ENCODE peak calls at places on chromosomes 7 and 10, in eight cellular contexts. A is A549; C is CD4-positive, alpha-beta T cell; F is brain microvascular endothelial cell; S is foreskin fibroblast; N is fibroblast of villous mesenchyme; D is cardiac fibroblast; I is astrocyte of the cerebellum. U is an unnamed sample.

GRCh38 chr10:131790021-131790420 is 110.8 kb upstream of the PPP2R2D start:
- DNase-seq in A (peak), C (no peak), F (no peak), S (no peak), N (no peak), D (peak), I (no peak), U (no peak)

GRCh38 chr10:47403401-47404318 is 19.6 kb upstream of the ZNF488 start:
- DNase-seq in A (no peak), C (no peak), F (no peak), S (no peak), N (peak), D (no peak), I (no peak), U (no peak)

GRCh38 chr10:29804025-29804852 is 169.5 kb upstream of the SVIL start:
- DNase-seq in A (peak), C (no peak), F (peak), S (peak), N (peak), D (peak), I (peak), U (peak)

GRCh38 chr10:124916098-124916584 is 25.8 kb upstream of the ZRANB1 start:
- DNase-seq in A (peak), C (no peak), F (no peak), S (peak), N (peak), D (peak), I (no peak), U (no peak)

GRCh38 chr7:27606270-27607209 is 56.1 kb downstream of the HIBADH start:
- DNase-seq in A (no peak), C (no peak), F (peak), S (peak), N (peak), D (peak), I (peak), U (no peak)

GRCh38 chr7:81333004-81333403 is 414.2 kb upstream of the SEMA3C start:
- DNase-seq in A (no peak), C (no peak), F (peak), S (peak), N (peak), D (peak), I (peak), U (no peak)

GRCh38 chr7:101846800-101847538 is 29.5 kb downstream of the CUX1 start:
- DNase-seq in A (no peak), C (no peak), F (no peak), S (no peak), N (no peak), D (no peak), I (no peak), U (no peak)

GRCh38 chr7:139775829-139776266 is 1.9 kb downstream of the HIPK2 start:
- DNase-seq in A (peak), C (peak), F (peak), S (peak), N (peak), D (peak), I (peak), U (peak)

GRCh38 chr7:28347462-28347861 is 64.9 kb upstream of the CREB5 start:
- DNase-seq in A (no peak), C (no peak), F (no peak), S (peak), N (peak), D (peak), I (no peak), U (peak)

GRCh38 chr7:102883098-102883860 is 29.5 kb upstream of the LRRC17 start:
- DNase-seq in A (no peak), C (no peak), F (no peak), S (peak), N (peak), D (peak), I (no peak), U (no peak)

GRCh38 chr7:101166603-101166908 is 1.2 kb upstream of the VGF start:
- DNase-seq in A (no peak), C (no peak), F (no peak), S (no peak), N (no peak), D (no peak), I (no peak), U (no peak)

GRCh38 chr7:113936535-113936934 is 17.7 kb upstream of the PPP1R3A start:
- DNase-seq in A (no peak), C (no peak), F (no peak), S (no peak), N (no peak), D (no peak), I (no peak), U (no peak)

GRCh38 chr7:120806669-120807068 is 51.3 kb downstream of the TSPAN12 start:
- DNase-seq in A (no peak), C (no peak), F (no peak), S (peak), N (peak), D (peak), I (no peak), U (no peak)

GRCh38 chr7:36658603-36659516 is 65.4 kb downstream of the AOAH start:
- DNase-seq in A (peak), C (no peak), F (peak), S (peak), N (peak), D (peak), I (peak), U (peak)

GRCh38 chr7:155996718-155997059 is 184.4 kb upstream of the SHH start:
- DNase-seq in A (no peak), C (no peak), F (no peak), S (no peak), N (no peak), D (no peak), I (no peak), U (no peak)

GRCh38 chr10:85105614-85106013 is 777.2 kb downstream of the CCSER2 start:
- DNase-seq in A (no peak), C (no peak), F (no peak), S (no peak), N (no peak), D (no peak), I (no peak), U (no peak)
- TF ChIP-seq CTCF in A (no peak), C (no peak), F (peak), S (no peak), N (no peak), D (no peak), I (peak), U (no peak)

DNA sequence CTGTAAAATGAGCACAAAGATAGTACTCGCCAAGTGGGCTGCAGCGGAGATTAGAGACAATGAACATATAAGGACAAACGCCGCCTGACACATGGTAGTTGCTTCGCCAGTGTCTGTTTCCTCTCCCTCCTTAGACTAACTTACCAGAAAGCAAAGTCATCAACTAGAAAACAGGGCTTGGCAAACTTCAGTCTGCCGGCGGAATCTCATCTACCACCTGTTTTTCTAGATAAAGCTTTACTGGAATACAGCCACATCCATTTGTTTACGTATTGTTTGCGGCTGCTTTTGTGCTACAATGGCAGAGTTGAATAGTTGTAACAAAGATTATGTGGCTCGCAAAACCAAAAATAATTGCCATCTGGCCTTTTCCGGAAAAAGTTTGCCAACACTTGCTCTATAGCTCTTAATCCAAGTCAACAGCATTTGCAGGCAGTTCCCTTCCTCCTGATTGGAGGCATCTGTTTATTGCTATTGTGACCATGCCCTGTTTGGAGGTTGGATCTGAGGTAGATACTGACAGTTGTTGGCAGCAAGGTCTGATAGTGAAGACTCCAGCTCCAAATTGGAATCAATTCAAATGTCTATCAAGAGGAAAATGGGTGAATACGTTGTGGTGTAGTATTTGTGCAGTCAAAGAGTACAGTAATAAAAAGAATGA is 260.6 kb downstream of the POU6F2 start:
- DNase-seq in A (no peak), C (no peak), F (no peak), S (no peak), N (no peak), D (no peak), I (no peak), U (no peak)
- TF ChIP-seq CTCF in A (no peak), C (no peak), F (no peak), S (no peak), N (no peak), D (no peak), I (no peak), U (no peak)

GRCh38 chr10:35379226-35380137 is 43.2 kb downstream of the CCNY start:
- DNase-seq in A (no peak), C (no peak), F (peak), S (peak), N (peak), D (peak), I (no peak), U (no peak)
- TF ChIP-seq CTCF in A (no peak), C (no peak), F (peak), S (no peak), N (no peak), D (no peak), I (no peak), U (no peak)

GRCh38 chr10:110914411-110914810 is 4.6 kb downstream of the BBIP1 start:
- DNase-seq in A (no peak), C (no peak), F (no peak), S (peak), N (peak), D (no peak), I (no peak), U (no peak)

GRCh38 chr10:110915035-110915434 is 3.9 kb downstream of the BBIP1 start:
- DNase-seq in A (no peak), C (no peak), F (no peak), S (no peak), N (no peak), D (no peak), I (no peak), U (no peak)

GRCh38 chr10:110916554-110917346 is 2.2 kb downstream of the BBIP1 start:
- DNase-seq in A (no peak), C (no peak), F (peak), S (peak), N (peak), D (peak), I (peak), U (peak)

GRCh38 chr10:110910138-110910537 is 8.8 kb downstream of the BBIP1 start:
- DNase-seq in A (no peak), C (no peak), F (no peak), S (no peak), N (no peak), D (no peak), I (no peak), U (no peak)

DNA sequence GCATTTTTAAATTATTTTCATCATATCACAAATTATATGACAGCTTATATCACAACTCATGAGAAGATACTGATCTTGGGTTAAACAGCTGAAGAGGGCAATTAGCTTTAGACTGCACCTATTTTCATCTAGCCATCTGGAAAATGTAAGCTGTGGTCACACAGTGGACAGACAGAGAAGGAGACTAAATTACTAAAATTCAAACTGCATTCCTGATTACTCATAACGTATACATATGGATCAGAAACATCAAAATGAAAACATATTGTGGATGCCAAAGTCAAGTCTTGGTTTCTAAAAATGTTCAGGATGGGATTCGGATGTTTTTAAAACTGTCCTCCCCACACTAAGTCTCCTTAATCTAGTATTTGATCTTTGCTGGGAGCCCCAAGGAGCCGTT is 6.6 kb downstream of the BBIP1 start:
- DNase-seq in A (no peak), C (no peak), F (peak), S (peak), N (peak), D (peak), I (peak), U (no peak)
- TF ChIP-seq CTCF in A (no peak), C (no peak), F (no peak), S (no peak), N (no peak), D (no peak), I (no peak), U (no peak)

DNA sequence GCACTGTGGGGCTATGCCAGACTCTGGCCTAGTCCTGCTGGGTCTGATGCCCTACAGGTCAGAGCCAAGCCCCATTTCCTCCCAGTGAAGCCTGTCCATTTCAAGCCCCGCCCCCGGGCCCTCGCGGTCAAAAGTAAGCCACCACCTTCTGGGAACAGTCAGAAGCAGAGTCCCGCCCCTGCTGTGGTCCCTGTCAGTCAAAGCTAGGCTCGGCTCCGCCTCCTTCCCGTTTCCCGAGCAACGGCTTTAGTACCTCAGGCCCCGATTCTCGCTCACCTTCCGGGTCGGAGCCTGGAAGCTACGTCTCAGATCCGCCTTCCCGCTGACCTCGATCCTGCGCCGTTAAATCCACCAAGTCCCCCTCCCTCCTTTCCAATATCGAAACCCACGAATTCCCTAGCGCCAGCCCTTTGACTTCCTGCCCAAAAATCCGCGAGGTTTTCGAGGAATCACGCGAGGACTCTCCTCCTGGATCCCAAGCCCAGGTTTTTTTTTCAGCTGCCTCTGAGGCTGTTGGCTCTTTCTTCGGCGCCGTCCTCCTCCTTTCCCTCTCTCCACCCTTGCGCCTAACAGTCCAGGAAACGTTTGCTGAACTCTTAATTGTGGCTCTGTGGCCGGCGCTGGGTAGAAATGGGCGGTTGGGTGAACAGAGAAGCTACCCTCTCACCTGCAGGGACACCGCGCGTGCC is 11.8 kb downstream of the SFXN3 start:
- DNase-seq in A (peak), C (peak), F (peak), S (peak), N (peak), D (peak), I (peak), U (peak)
- TF ChIP-seq CTCF in A (no peak), C (no peak), F (no peak), S (no peak), N (no peak), D (no peak), I (no peak), U (no peak)

DNA sequence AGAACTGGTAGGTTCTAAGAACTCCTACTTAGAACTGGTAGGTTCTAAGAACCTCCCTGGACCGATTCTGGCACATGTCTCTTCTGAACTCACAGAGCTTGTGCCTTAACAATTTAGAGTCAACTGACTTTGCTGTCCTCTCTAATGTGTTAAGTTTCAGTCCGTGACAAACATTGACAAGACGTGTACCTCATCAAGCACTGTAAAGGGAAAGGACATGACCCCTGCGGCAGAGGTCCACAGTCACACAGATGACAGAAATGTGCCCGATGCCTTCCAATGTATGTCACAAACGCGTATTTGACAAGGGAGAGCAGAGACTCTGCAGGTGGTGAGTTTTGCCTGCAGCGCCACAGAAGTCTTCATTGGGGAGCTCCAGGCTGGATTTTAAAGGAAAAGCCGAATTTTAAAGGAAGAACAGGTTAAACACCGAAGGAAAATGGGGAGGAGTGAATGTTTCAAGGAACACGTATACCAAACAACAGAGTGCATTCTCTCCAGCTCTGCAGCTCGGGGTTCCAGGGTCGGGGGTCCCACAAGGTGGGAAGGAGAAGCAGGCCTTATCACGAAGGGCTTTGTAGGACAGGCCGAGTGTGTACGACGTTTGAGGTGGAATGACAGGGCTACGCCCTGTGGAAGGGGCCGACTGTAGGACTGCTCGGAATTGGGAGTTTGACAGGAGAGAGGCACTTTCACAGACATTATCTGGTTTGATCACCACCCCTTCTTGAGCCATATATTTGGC is 161.2 kb upstream of the KLF14 start:
- DNase-seq in A (no peak), C (no peak), F (no peak), S (peak), N (no peak), D (no peak), I (no peak), U (no peak)
- TF ChIP-seq CTCF in A (no peak), C (no peak), F (no peak), S (no peak), N (no peak), D (no peak), I (no peak), U (no peak)

DNA sequence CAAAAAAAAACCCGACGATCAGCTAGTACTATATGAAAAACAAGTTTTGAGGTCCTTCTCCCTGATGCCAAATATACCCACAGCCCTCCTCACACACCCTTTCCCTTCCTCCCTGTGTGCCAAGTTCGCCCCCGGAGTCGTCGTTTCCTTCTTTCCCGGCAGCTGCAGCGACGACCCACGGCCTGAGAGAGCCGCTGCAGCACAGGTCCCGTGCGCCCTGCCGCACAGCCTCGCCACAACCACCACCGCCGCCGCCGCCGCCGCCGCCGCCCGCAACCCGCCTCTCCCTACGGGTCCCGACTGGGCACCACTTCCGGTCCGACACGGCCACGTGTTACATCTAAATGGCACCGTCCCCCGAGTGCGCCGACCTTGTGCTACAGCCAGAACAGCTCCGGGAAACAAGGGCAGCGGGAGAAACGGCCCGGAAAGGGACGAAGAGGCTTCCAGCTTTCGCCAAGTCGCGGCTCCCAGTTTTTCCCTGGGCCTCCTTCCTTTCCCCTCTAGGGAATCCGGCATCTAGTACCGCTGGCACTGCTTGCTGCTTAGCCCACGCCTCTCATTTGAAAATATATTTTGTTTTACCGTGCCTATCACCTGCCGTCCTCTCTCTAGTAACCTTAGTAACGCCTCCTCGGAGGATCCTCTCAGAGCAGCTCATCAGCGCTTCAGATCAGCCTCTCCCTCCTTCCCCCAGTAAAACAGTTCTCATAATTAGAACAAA is at the start of gene FRA10AC1:
- DNase-seq in A (peak), C (peak), F (peak), S (peak), N (peak), D (peak), I (peak), U (peak)
- TF ChIP-seq CTCF in A (peak), C (no peak), F (peak), S (peak), N (peak), D (peak), I (peak), U (peak)

DNA sequence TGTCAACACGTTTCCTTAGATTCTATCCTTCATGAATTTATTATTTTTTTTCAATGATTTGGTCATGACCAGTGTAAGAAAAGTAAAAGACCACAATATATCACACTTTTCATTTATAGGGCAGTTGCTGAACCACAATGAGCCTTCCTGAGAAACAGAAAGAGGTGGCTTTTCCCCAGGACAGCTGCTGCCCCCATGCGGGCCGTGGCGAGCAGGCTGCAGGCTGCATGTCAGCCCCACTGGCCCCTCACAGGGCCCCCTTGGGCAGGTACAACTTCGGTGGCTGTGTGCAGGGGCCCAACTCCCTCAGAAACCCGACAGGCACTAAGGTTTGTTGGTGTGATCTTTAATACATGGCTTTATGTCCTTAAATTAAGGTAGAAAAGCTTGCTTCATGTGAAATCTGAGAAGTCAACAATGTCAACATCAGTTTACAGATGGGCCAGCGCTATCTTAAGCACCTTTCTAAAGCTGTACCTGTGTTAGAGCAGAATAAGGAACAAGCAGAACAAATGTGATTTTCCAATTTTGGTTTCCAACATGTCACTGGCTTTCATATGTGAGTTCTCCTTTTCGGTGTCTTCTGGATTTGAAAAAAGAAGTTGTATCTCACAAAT is 10.6 kb downstream of the BEND7 start:
- DNase-seq in A (no peak), C (no peak), F (peak), S (peak), N (no peak), D (peak), I (no peak), U (no peak)
- TF ChIP-seq CTCF in A (peak), C (no peak), F (peak), S (peak), N (peak), D (peak), I (peak), U (no peak)